ENCODE peak calls at places on chromosomes 16 and 17, in eight cellular contexts. W is neural progenitor cell, G is esophagus squamous epithelium, V is mammary epithelial cell, S is colonic mucosa, T is spleen, M is suprapubic skin, U is K562. X is an unnamed sample. For H3K4me1, the result is how much of the 10 kb centered on the place peaks cover.

GRCh38 chr16:2152695-2153506 is 2.7 kb upstream of the TRAF7 start:
- DNase-seq in W (peak), G (no peak), V (peak), S (peak), T (peak), M (peak), U (peak), X (no peak)

GRCh38 chr16:57979006-57979585 is 8.2 kb upstream of the CNGB1 start:
- DNase-seq in W (no peak), G (no peak), V (no peak), S (no peak), T (peak), M (no peak), U (no peak), X (no peak)

GRCh38 chr16:28324887-28325279 is 32.6 kb downstream of the SBK1 start:
- DNase-seq in W (no peak), G (no peak), V (no peak), S (no peak), T (no peak), M (no peak), U (no peak), X (no peak)

GRCh38 chr16:1532081-1532760 is 1.2 kb upstream of the TMEM204 start:
- DNase-seq in W (no peak), G (no peak), V (no peak), S (no peak), T (no peak), M (no peak), U (no peak), X (no peak)

GRCh38 chr17:36837616-36838272 is 99.5 kb upstream of the LHX1 start:
- DNase-seq in W (peak), G (no peak), V (no peak), S (no peak), T (no peak), M (no peak), U (no peak), X (no peak)

GRCh38 chr17:67151717-67152116 is 93.3 kb downstream of the HELZ start:
- DNase-seq in W (no peak), G (no peak), V (peak), S (no peak), T (no peak), M (no peak), U (no peak), X (no peak)

GRCh38 chr16:81511371-81511770 is 66.8 kb downstream of the CMIP start:
- DNase-seq in W (no peak), G (no peak), V (peak), S (no peak), T (no peak), M (no peak), U (no peak), X (no peak)

GRCh38 chr17:15262291-15263205 is 2.6 kb downstream of the PMP22 start:
- DNase-seq in W (peak), G (peak), V (peak), S (peak), T (peak), M (peak), U (peak), X (peak)

GRCh38 chr16:27174007-27174406 is 29.3 kb upstream of the KDM8 start:
- DNase-seq in W (no peak), G (no peak), V (no peak), S (no peak), T (peak), M (no peak), U (no peak), X (no peak)
- TF ChIP-seq CTCF in W (no peak), G (no peak), V (no peak), S (no peak), T (no peak), M (no peak), U (no peak), X (no peak)

GRCh38 chr17:38740806-38741205 is 7.3 kb downstream of the PCGF2 start:
- DNase-seq in W (no peak), G (no peak), V (no peak), S (no peak), T (no peak), M (no peak), U (no peak), X (no peak)

GRCh38 chr17:38741443-38741842 is 6.7 kb downstream of the PCGF2 start:
- DNase-seq in W (no peak), G (no peak), V (no peak), S (no peak), T (no peak), M (no peak), U (no peak), X (no peak)

GRCh38 chr17:38741853-38742421 is 6.2 kb downstream of the PCGF2 start:
- DNase-seq in W (no peak), G (no peak), V (peak), S (peak), T (peak), M (peak), U (no peak), X (no peak)

GRCh38 chr17:38743556-38744171 is 4.5 kb downstream of the PCGF2 start:
- DNase-seq in W (no peak), G (no peak), V (no peak), S (peak), T (no peak), M (no peak), U (no peak), X (no peak)

DNA sequence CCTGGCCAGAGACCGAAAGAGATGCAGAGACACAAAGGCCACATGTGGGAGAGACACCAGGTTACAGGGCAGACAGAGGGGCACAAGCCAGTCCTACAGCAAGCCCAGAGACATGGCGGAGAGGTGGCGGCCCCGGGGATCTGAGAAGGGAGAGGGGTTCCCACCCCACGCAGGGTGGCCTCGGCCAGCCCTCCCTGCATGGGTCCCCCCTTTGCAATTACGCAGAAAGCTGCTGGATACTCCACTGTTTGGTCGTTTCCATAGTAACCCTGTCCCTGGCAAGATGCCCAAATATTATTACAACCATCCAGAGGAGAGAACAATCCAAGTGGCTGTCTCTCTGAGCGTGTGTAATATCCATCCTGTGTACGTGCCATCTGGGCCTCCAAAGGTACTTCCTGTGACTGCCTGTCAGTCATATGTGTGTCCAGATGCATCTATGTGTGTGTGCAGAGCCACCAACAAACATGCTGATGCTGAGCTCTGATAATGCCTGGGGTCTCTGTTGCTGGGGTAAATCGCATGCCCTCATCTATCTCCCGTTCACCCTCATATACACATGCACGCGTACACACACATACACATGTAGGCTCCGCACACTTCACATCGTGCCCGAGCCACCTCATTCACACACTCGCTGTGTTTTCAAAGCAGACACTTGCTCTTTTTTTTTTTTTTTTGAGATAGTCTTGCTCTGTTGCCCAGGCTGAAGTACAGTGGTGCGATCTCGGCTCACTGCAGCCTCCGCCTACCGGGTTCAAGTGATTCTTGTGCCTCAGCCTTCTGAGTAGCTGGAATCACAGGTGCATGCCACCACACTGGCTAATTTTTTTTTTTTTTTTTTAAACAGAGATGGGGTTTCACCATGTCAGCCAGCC is 5.5 kb downstream of the PCGF2 start:
- DNase-seq in W (no peak), G (no peak), V (peak), S (peak), T (peak), M (peak), U (no peak), X (peak)
- H3K27ac ChIP-seq in W (no peak), G (peak), V (peak), S (peak), T (peak), M (peak), U (no peak), X (peak)

DNA sequence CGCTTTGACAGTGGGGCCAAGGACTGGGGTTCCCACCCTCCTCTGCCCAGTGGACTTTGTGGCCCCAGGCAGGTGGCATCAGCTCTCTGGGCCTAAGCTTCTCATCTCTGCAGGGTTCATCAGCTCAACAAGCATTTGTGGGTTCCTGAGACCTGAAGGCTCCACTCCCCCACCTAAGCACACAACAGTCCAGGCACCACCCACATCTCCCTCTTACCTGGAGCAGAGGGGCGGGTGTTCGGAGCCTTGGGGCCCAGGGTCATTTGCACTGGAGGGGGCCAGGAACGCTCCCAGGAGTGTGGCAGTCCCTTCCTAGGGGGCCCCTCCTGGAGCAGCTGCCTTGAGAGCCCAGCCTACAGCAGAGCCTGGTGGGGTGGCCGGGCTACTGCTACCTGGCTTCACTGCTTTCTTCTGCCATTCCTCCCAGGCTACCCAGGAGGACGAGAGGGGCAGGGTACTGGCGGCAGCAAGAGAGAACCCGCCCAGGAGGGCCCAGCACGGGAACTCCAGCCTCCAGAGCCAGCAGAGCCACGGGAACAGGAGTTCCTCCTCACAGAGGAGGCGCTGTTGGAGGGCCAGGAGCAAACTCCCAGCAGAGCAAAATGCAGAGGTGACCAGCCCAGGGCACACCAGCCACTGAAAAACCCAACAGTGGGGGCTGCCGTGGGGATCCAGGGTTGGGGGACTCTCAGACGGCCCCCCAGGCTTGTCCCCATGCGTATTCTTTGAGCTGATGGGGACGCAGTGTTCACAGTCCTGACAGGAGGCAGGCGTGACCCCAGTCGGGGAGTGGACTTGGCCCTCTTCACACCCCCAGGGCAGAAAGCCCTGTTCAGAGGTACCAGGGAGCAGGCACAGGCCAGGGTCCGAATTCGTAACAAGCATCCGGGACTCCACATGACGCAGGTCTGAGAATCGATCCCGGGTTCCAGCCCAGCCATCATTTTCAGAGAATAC is 35.1 kb upstream of the SLC38A10 start:
- DNase-seq in W (peak), G (no peak), V (no peak), S (peak), T (no peak), M (no peak), U (no peak), X (no peak)
- H3K4me1 ChIP-seq in W (under half), G (half or more), V (under half), S (under half), T (under half), M (half or more), U (under half), X (under half)

DNA sequence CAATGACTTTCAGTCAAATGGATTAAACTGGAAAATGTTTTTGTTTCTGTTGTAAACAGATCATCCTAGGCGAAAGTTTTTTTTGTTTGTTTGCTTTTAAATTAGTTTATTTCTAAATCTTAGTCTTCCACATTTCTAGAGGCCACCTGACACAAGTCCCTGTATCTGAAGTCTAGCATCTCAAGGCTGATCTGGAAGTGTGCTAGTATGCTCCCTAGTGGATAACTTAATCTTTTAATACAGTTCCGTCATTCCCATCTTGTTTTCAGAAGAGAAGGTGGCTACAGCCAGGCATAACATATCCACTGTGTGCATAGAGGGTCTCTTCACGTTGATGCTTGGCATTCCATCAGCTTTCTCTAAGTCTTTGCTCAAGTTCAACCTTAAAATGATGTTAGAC is 7.6 kb downstream of the IFT20 start:
- DNase-seq in W (no peak), G (no peak), V (no peak), S (no peak), T (no peak), M (no peak), U (no peak), X (no peak)
- TF ChIP-seq CTCF in W (no peak), G (no peak), V (peak), S (no peak), T (no peak), M (no peak), U (peak), X (no peak)

DNA sequence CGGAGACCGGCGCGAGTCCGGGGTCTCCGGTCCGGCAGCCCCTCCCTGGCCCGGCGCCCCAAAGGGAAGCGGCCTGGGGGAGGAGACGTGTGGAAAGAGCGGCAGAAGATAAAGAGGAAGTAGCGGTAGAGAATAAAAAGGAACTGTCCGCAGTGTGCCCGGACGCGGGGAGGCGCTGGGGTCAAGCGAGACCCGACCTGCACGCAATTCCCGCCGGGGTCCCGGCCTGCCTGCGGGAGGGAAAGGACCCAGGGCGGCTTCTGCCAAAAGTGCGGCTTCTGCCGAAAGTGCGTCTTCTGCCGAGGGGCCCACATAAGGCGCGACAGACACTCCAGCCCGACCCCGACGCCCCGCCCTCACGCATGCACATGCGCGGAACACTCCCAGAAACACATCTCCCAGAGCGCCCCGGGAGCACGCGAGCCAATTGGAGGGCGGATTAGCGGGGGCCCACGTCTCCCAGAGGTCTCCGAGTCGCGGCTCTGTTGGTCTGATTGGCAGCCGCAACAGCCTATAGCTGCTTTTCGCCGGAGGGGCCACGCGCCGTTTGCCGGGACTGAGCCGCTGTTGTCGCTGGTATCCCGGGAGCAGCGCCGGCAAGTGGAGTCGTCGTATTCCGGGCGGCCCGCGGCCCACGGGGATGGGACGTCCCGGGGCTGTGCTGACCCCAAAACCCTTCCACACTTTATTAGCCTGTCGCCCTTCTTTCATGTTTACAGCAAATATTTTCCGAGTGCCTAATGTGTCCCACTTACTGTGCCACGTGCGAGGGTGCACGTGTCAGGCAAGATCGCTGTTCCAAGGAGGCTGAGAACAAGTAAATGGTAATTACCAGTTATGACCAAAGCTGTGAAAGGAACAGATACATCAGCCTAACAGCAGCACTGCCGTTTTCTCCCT is 8.0 kb upstream of the MEFV start:
- DNase-seq in W (peak), G (peak), V (peak), S (peak), T (peak), M (peak), U (peak), X (peak)
- H3K27ac ChIP-seq in W (no peak), G (peak), V (peak), S (peak), T (peak), M (peak), U (peak), X (peak)

GRCh38 chr16:89317101-89317671 is 99.7 kb downstream of the ZNF778 start:
- DNase-seq in W (no peak), G (no peak), V (no peak), S (peak), T (peak), M (no peak), U (no peak), X (no peak)
- H3K4me1 ChIP-seq in W (under half), G (half or more), V (half or more), S (under half), T (half or more), M (half or more), U (half or more), X (under half)

GRCh38 chr17:40122944-40123810 is 1.4 kb downstream of the MSL1 start:
- DNase-seq in W (peak), G (no peak), V (peak), S (peak), T (peak), M (no peak), U (peak), X (peak)
- TF ChIP-seq CTCF in W (peak), G (no peak), V (no peak), S (no peak), T (no peak), M (no peak), U (no peak), X (no peak)